ENCODE peak calls at places on chromosome X, in five cellular contexts. J is fibroblast of pulmonary artery, K is GM04504, L is lower leg skin, X is aorta. A is an unnamed sample.
A peak's percentile ranks its signal among the peaks of the same experiment; 100 is the strongest.

GRCh38 chrX:148556498-148556897 is 56.1 kb downstream of the AFF2 start:
- DNase-seq in J (no peak), X (no peak), K (no peak), L (no peak), A (no peak)

GRCh38 chrX:150223176-150224015 is 139.7 kb upstream of the MAMLD1 start:
- DNase-seq in L (peak; percentile 75), J (no peak), K (no peak), X (no peak), A (no peak)

GRCh38 chrX:40109288-40110008 is 11.7 kb upstream of the BCOR start:
- DNase-seq in J (peak; percentile 68), X (peak; percentile 86), K (no peak), L (peak; percentile 92), A (peak; percentile 80)

GRCh38 chrX:16628954-16629595 is 20.9 kb upstream of the S100G start:
- DNase-seq in J (no peak), K (no peak), X (no peak), L (no peak), A (no peak)

GRCh38 chrX:4547218-4547836 is 833.9 kb upstream of the PRKX start:
- DNase-seq in J (peak; percentile 45), L (no peak), K (peak; percentile 5), X (peak; percentile 70), A (peak; percentile 15)

GRCh38 chrX:43552166-43552565 is 103.9 kb upstream of the MAOA start:
- DNase-seq in X (no peak), K (no peak), L (no peak), J (no peak), A (no peak)

GRCh38 chrX:68895339-68896250 is 66.8 kb downstream of the EFNB1 start:
- DNase-seq in L (no peak), K (no peak), J (peak; percentile 55), X (peak; percentile 81), A (peak; percentile 70)

GRCh38 chrX:40062525-40063193 is 35.1 kb downstream of the BCOR start:
- DNase-seq in X (peak; percentile 46), L (peak; percentile 73), K (no peak), J (no peak), A (peak; percentile 31)

GRCh38 chrX:134694935-134695334 is 36.7 kb upstream of the PLAC1 start:
- DNase-seq in X (no peak), K (no peak), J (no peak), L (no peak), A (no peak)

GRCh38 chrX:45767021-45767491 is 566.4 kb upstream of the DIPK2B start:
- DNase-seq in J (peak; percentile 78), K (no peak), X (no peak), L (no peak), A (no peak)

GRCh38 chrX:28589048-28589447 is 1.8 kb downstream of the IL1RAPL1 start:
- DNase-seq in L (no peak), J (no peak), X (no peak), K (no peak), A (no peak)

GRCh38 chrX:110059410-110059809 is 56.5 kb downstream of the TMEM164 start:
- DNase-seq in K (no peak), J (no peak), L (no peak), X (no peak), A (no peak)

GRCh38 chrX:119605398-119605738 is 856 bp downstream of the NKRF start:
- DNase-seq in L (no peak), X (no peak), J (no peak), K (no peak), A (no peak)

GRCh38 chrX:72240976-72241375 is 2.1 kb upstream of the ERCC6L start:
- DNase-seq in J (no peak), X (no peak), K (no peak), L (no peak), A (no peak)

GRCh38 chrX:8245411-8245810 is 74.3 kb upstream of the VCX2 start:
- DNase-seq in J (no peak), K (no peak), X (no peak), L (no peak), A (no peak)

GRCh38 chrX:20974326-20974725 is 399.9 kb upstream of the CNKSR2 start:
- DNase-seq in X (no peak), J (peak; percentile 54), K (no peak), L (no peak), A (no peak)

GRCh38 chrX:17025903-17026302 is 79.4 kb downstream of the REPS2 start:
- DNase-seq in J (no peak), L (no peak), K (no peak), X (no peak), A (no peak)

GRCh38 chrX:108527724-108528123 is 88.1 kb downstream of the COL4A5 start:
- DNase-seq in J (no peak), L (no peak), K (no peak), X (no peak), A (no peak)

GRCh38 chrX:13506574-13506973 is 62.8 kb upstream of the EGFL6 start:
- DNase-seq in L (no peak), X (peak; percentile 80), J (peak; percentile 67), K (no peak), A (peak; percentile 45)